ENCODE peak calls at places on chromosomes 2 and 18, in six cellular contexts. B is stimulated activated CD8-positive, alpha-beta memory T cell treated with anti-CD3 and anti-CD28 coated beads, Interleukin-4, amount 100 ng/mL, for 48 hours; N is NCI-H1092; E is mammary epithelial cell; D is transverse colon; T is breast epithelium. U is an unnamed sample.

GRCh38 chr18:34702814-34703213 is 7.3 kb upstream of the DTNA start:
- DNase-seq in E (no peak), B (no peak), N (no peak), D (no peak), T (no peak), U (no peak)

GRCh38 chr2:19474128-19474527 is 115.7 kb upstream of the OSR1 start:
- DNase-seq in D (peak; percentile 16), N (no peak), B (peak; percentile 32), E (peak; percentile 70), T (no peak), U (no peak)

GRCh38 chr2:10768063-10768507 is 44.5 kb downstream of the PDIA6 start:
- DNase-seq in D (no peak), B (no peak), N (no peak), E (no peak), T (no peak), U (no peak)

GRCh38 chr18:37565985-37566478 is 434 bp upstream of the CELF4 start:
- DNase-seq in E (peak; percentile 20), B (no peak), T (no peak), D (no peak), N (peak; percentile 81), U (peak; percentile 87)

GRCh38 chr18:34493566-34494358 is 216.3 kb upstream of the DTNA start:
- DNase-seq in T (peak; percentile 50), N (peak; percentile 75), E (peak; percentile 54), B (peak; percentile 22), D (no peak), U (peak; percentile 52)

GRCh38 chr2:98445708-98446577 is 1.3 kb downstream of the INPP4A start:
- DNase-seq in E (no peak), T (no peak), N (no peak), D (no peak), B (no peak), U (no peak)

GRCh38 chr2:64283641-64284371 is 139.6 kb upstream of the PELI1 start:
- DNase-seq in E (no peak), T (no peak), B (no peak), N (no peak), D (peak; percentile 23), U (no peak)

GRCh38 chr2:237662671-237663093 is 35.3 kb downstream of the LRRFIP1 start:
- DNase-seq in N (peak; percentile 26), B (peak; percentile 69), T (peak; percentile 94), D (peak; percentile 94), E (peak; percentile 94), U (peak; percentile 90)

GRCh38 chr2:59885536-59885935 is 667.9 kb downstream of the BCL11A start:
- DNase-seq in B (no peak), N (no peak), T (no peak), E (no peak), D (no peak), U (no peak)

GRCh38 chr2:104867351-104868080 is 13.6 kb downstream of the POU3F3 start:
- DNase-seq in B (no peak), D (no peak), N (no peak), T (no peak), E (no peak), U (peak; percentile 43)

GRCh38 chr2:212274215-212274614 is 264.4 kb downstream of the ERBB4 start:
- DNase-seq in B (no peak), N (no peak), E (no peak), T (no peak), D (no peak), U (no peak)

GRCh38 chr2:102082591-102083586 is 59.7 kb upstream of the IL1R1 start:
- DNase-seq in N (no peak), B (peak; percentile 57), T (no peak), D (no peak), E (peak; percentile 88), U (no peak)

GRCh38 chr18:1018211-1018651 is 113.6 kb downstream of the ADCYAP1 start:
- DNase-seq in N (peak; percentile 11), T (no peak), D (no peak), E (no peak), B (no peak), U (peak; percentile 44)

GRCh38 chr18:13222371-13223281 is 4.1 kb downstream of the LDLRAD4 start:
- DNase-seq in D (peak; percentile 80), T (no peak), E (no peak), B (no peak), N (peak; percentile 85), U (no peak)

GRCh38 chr2:67984600-67984999 is 78.2 kb downstream of the C1D start:
- DNase-seq in N (no peak), E (no peak), B (no peak), D (no peak), T (no peak), U (no peak)

GRCh38 chr2:5748941-5749731 is 57.0 kb downstream of the SOX11 start:
- DNase-seq in N (no peak), D (no peak), B (no peak), E (no peak), T (peak; percentile 65), U (no peak)

GRCh38 chr2:98020992-98021713 is 25.4 kb upstream of the TMEM131 start:
- DNase-seq in E (no peak), B (no peak), N (no peak), D (peak; percentile 82), T (no peak), U (no peak)

GRCh38 chr2:33058716-33059451 is 112.1 kb downstream of the LTBP1 start:
- DNase-seq in T (no peak), E (no peak), N (no peak), B (no peak), D (no peak), U (no peak)

GRCh38 chr18:61400016-61400630 is 66.9 kb downstream of the CDH20 start:
- DNase-seq in E (no peak), T (no peak), D (no peak), B (no peak), N (no peak), U (no peak)

GRCh38 chr2:217573565-217573964 is 429.2 kb downstream of the TNS1 start:
- DNase-seq in E (no peak), T (no peak), B (no peak), N (no peak), D (no peak), U (no peak)

GRCh38 chr2:152334701-152335015 is 316 bp upstream of the FMNL2 start:
- DNase-seq in B (no peak), N (no peak), E (no peak), T (no peak), D (no peak), U (no peak)

GRCh38 chr18:57587262-57587661 is 760 bp upstream of the FECH start:
- DNase-seq in E (no peak), N (no peak), D (no peak), T (no peak), B (no peak), U (no peak)

GRCh38 chr2:64133828-64134227 is 10.4 kb downstream of the PELI1 start:
- DNase-seq in N (no peak), E (peak; percentile 84), B (no peak), T (no peak), D (no peak), U (no peak)

GRCh38 chr2:46355756-46356155 is 58.5 kb downstream of the EPAS1 start:
- DNase-seq in E (no peak), T (no peak), B (no peak), N (no peak), D (no peak), U (no peak)